ENCODE peak calls at places on chromosomes 2 and 18, in five cellular contexts. One of them, this sample, is unnamed.

GRCh38 chr2:134576478-134576877 is 142.3 kb downstream of the TMEM163 start:
- DNase-seq in WTC11: no peak
- DNase-seq in GM12878: no peak
- DNase-seq in H1: no peak
- DNase-seq in HepG2: no peak
- DNase-seq in this sample: no peak

GRCh38 chr2:195658541-195658890 is 1.5 kb downstream of the SLC39A10 start:
- DNase-seq in HepG2: peak
- DNase-seq in GM12878: no peak
- DNase-seq in WTC11: no peak
- DNase-seq in H1: no peak
- DNase-seq in this sample: no peak

GRCh38 chr18:26536664-26537063 is 11.7 kb downstream of the KCTD1 start:
- DNase-seq in H1: no peak
- DNase-seq in GM12878: no peak
- DNase-seq in WTC11: no peak
- DNase-seq in HepG2: no peak
- DNase-seq in this sample: no peak

GRCh38 chr2:95374029-95374428 is 28.5 kb upstream of the FAHD2A start:
- DNase-seq in HepG2: no peak
- DNase-seq in WTC11: no peak
- DNase-seq in H1: no peak
- DNase-seq in GM12878: no peak
- DNase-seq in this sample: no peak

GRCh38 chr2:86482034-86482433 is 40.9 kb downstream of the KDM3A start:
- DNase-seq in WTC11: no peak
- DNase-seq in H1: no peak
- DNase-seq in HepG2: no peak
- DNase-seq in GM12878: no peak
- DNase-seq in this sample: no peak

GRCh38 chr2:128535928-128536327 is 217.3 kb upstream of the HS6ST1 start:
- DNase-seq in WTC11: no peak
- DNase-seq in HepG2: peak
- DNase-seq in H1: no peak
- DNase-seq in GM12878: no peak
- DNase-seq in this sample: no peak

GRCh38 chr2:220396287-220396686 is 768.9 kb downstream of the SLC4A3 start:
- DNase-seq in WTC11: no peak
- DNase-seq in HepG2: no peak
- DNase-seq in H1: no peak
- DNase-seq in GM12878: no peak
- DNase-seq in this sample: no peak

GRCh38 chr2:45068643-45069140 is 59.4 kb upstream of the SIX2 start:
- DNase-seq in H1: no peak
- DNase-seq in HepG2: no peak
- DNase-seq in WTC11: no peak
- DNase-seq in GM12878: no peak
- DNase-seq in this sample: no peak

GRCh38 chr2:178392215-178392614 is 58.8 kb downstream of the PRKRA start:
- DNase-seq in HepG2: no peak
- DNase-seq in WTC11: no peak
- DNase-seq in GM12878: no peak
- DNase-seq in H1: no peak
- DNase-seq in this sample: no peak

GRCh38 chr2:163984991-163985390 is 249.2 kb upstream of the FIGN start:
- DNase-seq in WTC11: no peak
- DNase-seq in GM12878: no peak
- DNase-seq in H1: no peak
- DNase-seq in HepG2: no peak
- DNase-seq in this sample: no peak

GRCh38 chr18:36153771-36154170 is 24.1 kb downstream of the ELP2 start:
- DNase-seq in HepG2: no peak
- DNase-seq in GM12878: no peak
- DNase-seq in H1: no peak
- DNase-seq in WTC11: no peak
- DNase-seq in this sample: no peak

GRCh38 chr2:11628675-11629074 is 41.3 kb downstream of the NTSR2 start:
- DNase-seq in GM12878: no peak
- DNase-seq in WTC11: no peak
- DNase-seq in H1: no peak
- DNase-seq in HepG2: no peak
- DNase-seq in this sample: no peak
- TF ChIP-seq ATF2 in GM12878: no peak
- TF ChIP-seq ATF2 in WTC11: no peak
- TF ChIP-seq ATF2 in H1: no peak
- TF ChIP-seq ATF2 in HepG2: no peak
- TF ChIP-seq ATF2 in this sample: no peak

GRCh38 chr2:217958206-217958888 is 44.4 kb downstream of the TNS1 start:
- DNase-seq in GM12878: no peak
- DNase-seq in WTC11: no peak
- DNase-seq in HepG2: no peak
- DNase-seq in H1: no peak
- DNase-seq in this sample: no peak
- TF ChIP-seq ATF2 in GM12878: no peak
- TF ChIP-seq ATF2 in WTC11: no peak
- TF ChIP-seq ATF2 in HepG2: no peak
- TF ChIP-seq ATF2 in H1: no peak
- TF ChIP-seq ATF2 in this sample: no peak

GRCh38 chr2:227615906-227616305 is 1.3 kb upstream of the SCYGR3 start:
- DNase-seq in H1: no peak
- DNase-seq in WTC11: no peak
- DNase-seq in GM12878: no peak
- DNase-seq in HepG2: no peak
- DNase-seq in this sample: no peak
- TF ChIP-seq ATF2 in H1: no peak
- TF ChIP-seq ATF2 in WTC11: no peak
- TF ChIP-seq ATF2 in GM12878: no peak
- TF ChIP-seq ATF2 in HepG2: no peak
- TF ChIP-seq ATF2 in this sample: no peak

DNA sequence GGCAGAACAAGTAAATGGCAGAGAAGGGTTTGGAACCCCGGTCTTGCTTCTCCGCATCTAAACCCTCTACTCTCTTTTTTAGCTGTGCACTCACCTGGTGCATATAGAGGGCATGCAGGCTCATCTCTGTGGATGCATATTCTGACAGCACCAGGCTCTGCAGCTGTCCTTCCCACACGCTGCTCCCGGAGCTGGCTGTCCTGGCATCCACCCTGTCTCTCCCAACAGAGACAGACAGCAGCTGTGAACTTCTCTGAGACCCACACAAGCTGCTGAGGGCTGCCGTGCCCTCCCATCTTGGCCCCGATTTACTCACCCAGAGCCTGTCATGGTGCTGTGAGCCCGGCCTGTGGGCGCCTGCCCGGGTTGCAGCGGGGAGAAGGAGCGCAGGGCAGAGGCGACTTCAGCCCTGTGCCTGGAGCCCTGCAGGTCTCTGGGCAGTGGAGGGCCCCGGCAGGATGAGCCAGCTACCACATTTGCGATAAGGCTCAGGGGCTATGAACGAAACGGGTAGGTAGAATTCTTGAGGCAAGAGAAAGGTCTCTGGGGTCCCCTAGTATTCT is 3.3 kb upstream of the ABCB6 start:
- DNase-seq in HepG2: no peak
- DNase-seq in WTC11: no peak
- DNase-seq in GM12878: no peak
- DNase-seq in H1: no peak
- DNase-seq in this sample: no peak
- TF ChIP-seq ATF2 in HepG2: no peak
- TF ChIP-seq ATF2 in WTC11: no peak
- TF ChIP-seq ATF2 in GM12878: no peak
- TF ChIP-seq ATF2 in H1: no peak
- TF ChIP-seq ATF2 in this sample: no peak

GRCh38 chr2:176081993-176082884 is 1.5 kb downstream of the EVX2 start:
- DNase-seq in HepG2: no peak
- DNase-seq in WTC11: peak
- DNase-seq in H1: no peak
- DNase-seq in GM12878: no peak
- DNase-seq in this sample: no peak
- TF ChIP-seq ATF2 in HepG2: no peak
- TF ChIP-seq ATF2 in WTC11: no peak
- TF ChIP-seq ATF2 in H1: no peak
- TF ChIP-seq ATF2 in GM12878: no peak
- TF ChIP-seq ATF2 in this sample: no peak

This sample was measured in K562.